ENCODE peak calls at places on chromosomes 16 and 17, in eight cellular contexts. X, R, P, Z, V, W, E and M are unnamed samples. For H3K9me3, the result is how much of the 10 kb centered on the place peaks cover.

GRCh38 chr17:9529033-9529748 is 46.4 kb downstream of the STX8 start:
- DNase-seq in X (peak), R (no peak), P (no peak), Z (no peak), V (no peak), W (no peak), E (peak), M (no peak)

GRCh38 chr16:85327731-85328664 is 215.7 kb upstream of the CIBAR2 start:
- DNase-seq in X (no peak), R (peak), P (no peak), Z (no peak), V (no peak), W (no peak), E (peak), M (no peak)

GRCh38 chr17:72182256-72182890 is 61.6 kb downstream of the SOX9 start:
- DNase-seq in X (no peak), R (no peak), P (peak), Z (peak), V (no peak), W (no peak), E (no peak), M (no peak)

GRCh38 chr16:2910441-2910840 is 1.3 kb upstream of the FLYWCH1 start:
- DNase-seq in X (peak), R (no peak), P (no peak), Z (no peak), V (no peak), W (no peak), E (no peak), M (no peak)

GRCh38 chr17:41308918-41309359 is at the start of gene KRTAP16-1:
- DNase-seq in X (no peak), R (no peak), P (no peak), Z (no peak), V (peak), W (no peak), E (no peak), M (no peak)

GRCh38 chr17:41324180-41325075 is 8.9 kb upstream of the KRTAP17-1 start:
- DNase-seq in X (no peak), R (no peak), P (no peak), Z (no peak), V (no peak), W (no peak), E (no peak), M (no peak)

GRCh38 chr17:17681187-17681743 is at the start of gene RAI1:
- DNase-seq in X (peak), R (peak), P (peak), Z (peak), V (no peak), W (peak), E (no peak), M (no peak)

GRCh38 chr16:11297492-11298142 is 16.5 kb upstream of the PRM1 start:
- DNase-seq in X (peak), R (peak), P (peak), Z (peak), V (peak), W (peak), E (no peak), M (no peak)

GRCh38 chr17:66437466-66438026 is 135.1 kb downstream of the PRKCA start:
- DNase-seq in X (peak), R (no peak), P (no peak), Z (no peak), V (no peak), W (no peak), E (no peak), M (no peak)

GRCh38 chr17:37170881-37171460 is 204.8 kb upstream of the C17orf78 start:
- DNase-seq in X (no peak), R (no peak), P (no peak), Z (no peak), V (no peak), W (no peak), E (no peak), M (no peak)

GRCh38 chr17:57561072-57561861 is 183.8 kb downstream of the CCDC182 start:
- DNase-seq in X (no peak), R (no peak), P (no peak), Z (no peak), V (no peak), W (no peak), E (no peak), M (no peak)
- H3K9me3 ChIP-seq in X (under half), R (under half), P (under half), Z (under half), V (under half), W (under half), E (under half), M (under half)

GRCh38 chr16:53803451-53803850 is 99.5 kb downstream of the FTO start:
- DNase-seq in X (no peak), R (no peak), P (no peak), Z (no peak), V (no peak), W (no peak), E (no peak), M (no peak)
- H3K27ac ChIP-seq in X (no peak), R (no peak), P (no peak), Z (no peak), V (no peak), W (no peak), E (no peak), M (no peak)

DNA sequence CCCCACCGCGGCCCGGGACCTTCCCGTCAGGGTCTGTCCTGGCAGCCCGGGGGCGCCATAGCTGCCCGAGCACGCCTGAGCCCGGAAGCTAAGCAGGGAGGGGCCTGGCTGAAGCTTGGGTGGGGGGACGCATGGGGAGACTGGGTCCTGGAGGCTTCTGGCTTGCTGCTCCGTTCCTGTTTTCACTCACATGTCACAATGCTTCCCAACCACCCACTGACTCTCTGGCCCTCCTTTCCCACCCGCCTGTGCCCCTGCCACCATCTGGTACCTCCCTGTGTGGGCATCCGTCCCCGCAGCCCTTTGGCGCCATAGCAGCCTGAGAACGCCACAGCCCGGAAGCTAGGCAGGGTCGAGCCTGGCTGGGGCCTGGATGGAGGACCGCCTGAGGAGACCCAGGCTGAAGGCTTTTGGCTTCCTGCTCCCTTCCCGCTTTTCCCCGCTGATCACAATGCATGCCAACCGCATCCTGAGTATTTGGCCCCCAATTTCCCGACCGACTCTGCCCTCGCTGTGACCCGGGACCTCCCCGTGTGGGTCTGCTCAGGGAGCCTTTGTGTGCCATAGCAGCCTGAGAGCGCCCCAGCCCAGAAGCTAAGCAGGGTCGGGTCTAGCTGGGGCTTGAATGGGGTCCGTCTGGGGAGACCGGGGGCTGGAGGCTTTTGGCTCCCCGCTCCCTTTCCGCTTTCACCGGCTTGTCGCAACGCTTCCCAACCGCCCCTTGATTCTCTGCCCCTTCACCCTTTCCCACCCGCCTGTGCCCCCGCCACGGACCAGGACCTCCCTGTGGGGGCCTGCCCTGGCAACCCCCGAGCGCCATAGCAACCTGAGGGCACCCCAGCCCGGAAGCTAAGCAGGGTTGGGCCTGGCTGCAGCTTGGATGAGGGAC is 2290.1 kb downstream of the TP53TG3F start:
- DNase-seq in X (no peak), R (no peak), P (no peak), Z (no peak), V (no peak), W (no peak), E (no peak), M (no peak)
- H3K9me3 ChIP-seq in X (under half), R (under half), P (half or more), Z (under half), V (under half), W (under half), E (under half), M (under half)

GRCh38 chr17:39777534-39778365 is 40.0 kb downstream of the GRB7 start:
- DNase-seq in X (no peak), R (no peak), P (no peak), Z (no peak), V (no peak), W (no peak), E (no peak), M (no peak)

GRCh38 chr17:39775075-39775474 is 37.3 kb downstream of the GRB7 start:
- DNase-seq in X (no peak), R (no peak), P (no peak), Z (no peak), V (no peak), W (no peak), E (no peak), M (no peak)

GRCh38 chr17:39774043-39774442 is 36.3 kb downstream of the GRB7 start:
- DNase-seq in X (no peak), R (no peak), P (no peak), Z (no peak), V (no peak), W (no peak), E (no peak), M (no peak)

GRCh38 chr17:39772987-39773664 is 35.4 kb downstream of the GRB7 start:
- DNase-seq in X (no peak), R (no peak), P (no peak), Z (no peak), V (no peak), W (no peak), E (no peak), M (no peak)

GRCh38 chr17:39776267-39776666 is 38.5 kb downstream of the GRB7 start:
- DNase-seq in X (no peak), R (no peak), P (no peak), Z (no peak), V (no peak), W (no peak), E (no peak), M (no peak)
- H3K27ac ChIP-seq in X (no peak), R (no peak), P (peak), Z (no peak), V (no peak), W (peak), E (no peak), M (no peak)

GRCh38 chr16:24378999-24379398 is 122.9 kb downstream of the CACNG3 start:
- DNase-seq in X (no peak), R (no peak), P (no peak), Z (no peak), V (no peak), W (no peak), E (no peak), M (no peak)

GRCh38 chr16:24381470-24382118 is 125.5 kb downstream of the CACNG3 start:
- DNase-seq in X (no peak), R (no peak), P (no peak), Z (no peak), V (no peak), W (no peak), E (no peak), M (no peak)

DNA sequence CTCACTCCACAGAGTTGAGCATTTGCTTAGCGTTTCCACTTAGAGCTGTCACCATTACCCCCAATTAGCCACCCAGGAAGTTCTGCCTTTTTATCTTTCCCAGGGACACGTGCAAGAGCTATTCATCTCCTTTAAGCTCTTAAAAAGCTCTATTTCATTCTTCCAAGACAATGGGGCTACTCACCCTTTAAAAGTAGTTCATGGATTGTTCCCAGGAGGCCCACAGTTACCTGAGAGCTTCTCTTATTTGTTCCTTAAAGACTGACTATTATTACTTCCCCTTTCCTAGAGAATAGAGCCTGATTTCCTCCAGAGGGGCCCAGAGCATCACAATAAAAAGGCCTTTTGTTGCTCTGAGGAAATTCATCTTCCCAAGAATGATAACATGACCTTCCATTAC is 126.8 kb downstream of the CACNG3 start:
- DNase-seq in X (no peak), R (no peak), P (no peak), Z (no peak), V (no peak), W (no peak), E (no peak), M (no peak)
- H3K9me3 ChIP-seq in X (under half), R (under half), P (under half), Z (under half), V (under half), W (under half), E (under half), M (under half)

DNA sequence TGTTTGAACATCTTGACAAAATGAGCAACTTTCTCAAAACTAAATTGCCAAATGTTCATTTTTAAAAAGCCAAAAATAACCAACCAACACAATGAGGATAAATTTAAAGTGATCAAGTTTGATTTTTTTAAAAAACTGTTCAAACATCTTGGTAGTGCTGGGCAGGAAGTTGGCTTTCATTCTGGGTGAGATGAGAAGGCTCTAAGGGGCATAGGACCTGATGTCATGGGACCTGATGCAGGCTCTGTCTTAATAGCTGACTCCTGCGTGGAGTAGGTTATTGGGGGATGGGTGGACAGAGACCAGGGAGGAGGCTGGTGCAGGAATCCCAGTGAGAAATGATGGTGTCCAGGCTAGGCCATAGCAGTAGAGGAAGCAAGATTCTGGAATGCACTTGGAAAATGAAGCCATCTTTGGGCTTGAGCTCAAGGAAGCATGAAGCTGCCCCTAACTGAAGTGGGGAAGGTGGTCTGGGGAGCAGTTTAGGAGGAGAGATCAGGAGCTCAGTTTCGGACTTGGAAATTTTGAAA is 20.3 kb downstream of the NLRC5 start:
- DNase-seq in X (no peak), R (no peak), P (no peak), Z (no peak), V (peak), W (no peak), E (no peak), M (no peak)
- H3K27ac ChIP-seq in X (no peak), R (no peak), P (no peak), Z (no peak), V (no peak), W (peak), E (no peak), M (no peak)

GRCh38 chr17:44217738-44218343 is 1.6 kb downstream of the UBTF start:
- DNase-seq in X (no peak), R (no peak), P (no peak), Z (peak), V (peak), W (no peak), E (no peak), M (no peak)
- H3K9me3 ChIP-seq in X (under half), R (under half), P (under half), Z (under half), V (under half), W (under half), E (under half), M (under half)

GRCh38 chr17:80894726-80895125 is 96.9 kb upstream of the CHMP6 start:
- DNase-seq in X (no peak), R (no peak), P (no peak), Z (no peak), V (no peak), W (no peak), E (no peak), M (no peak)
- H3K27ac ChIP-seq in X (no peak), R (no peak), P (no peak), Z (no peak), V (no peak), W (no peak), E (no peak), M (no peak)

DNA sequence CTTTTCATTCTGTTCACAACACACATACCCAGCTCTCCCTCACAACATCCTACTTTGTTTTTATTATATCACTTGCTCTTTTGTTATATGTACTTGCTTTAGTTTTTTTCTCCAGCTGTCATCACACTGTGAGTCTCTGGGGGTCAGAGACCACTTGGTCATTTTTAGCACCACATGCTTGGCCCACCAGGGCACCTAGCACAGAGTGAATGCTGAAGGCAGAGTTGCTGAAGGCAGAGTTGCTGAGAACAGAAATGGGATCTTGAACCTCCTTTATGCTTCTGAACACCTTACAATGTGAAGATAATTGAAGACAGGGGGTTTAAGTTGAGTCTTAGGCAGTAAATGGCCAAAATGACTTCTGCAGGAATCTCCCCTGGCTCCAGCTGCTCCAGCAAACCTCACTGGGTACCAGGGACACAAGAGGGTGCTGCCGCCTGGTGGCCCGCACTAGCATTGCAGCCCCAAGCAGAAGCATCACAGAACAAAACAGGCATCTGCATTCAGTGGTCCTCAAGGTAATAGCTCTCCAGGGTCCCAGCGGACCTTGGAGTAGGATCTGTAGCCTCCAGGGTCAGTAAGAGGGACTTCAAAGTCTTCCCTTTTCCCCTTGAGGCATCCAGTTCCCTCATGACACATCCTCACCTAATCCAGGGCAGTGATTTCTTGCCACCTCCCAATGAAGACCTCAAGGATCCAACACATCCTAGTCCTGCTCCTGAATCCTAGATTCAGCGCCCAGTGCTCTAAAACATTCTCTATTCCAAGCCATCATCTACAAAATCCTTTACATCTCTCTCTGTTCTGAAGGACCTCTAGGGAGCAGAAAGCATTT is 1972.6 kb downstream of the TP53TG3F start:
- DNase-seq in X (no peak), R (no peak), P (no peak), Z (no peak), V (no peak), W (no peak), E (no peak), M (no peak)
- H3K9me3 ChIP-seq in X (under half), R (under half), P (under half), Z (under half), V (under half), W (under half), E (under half), M (under half)

DNA sequence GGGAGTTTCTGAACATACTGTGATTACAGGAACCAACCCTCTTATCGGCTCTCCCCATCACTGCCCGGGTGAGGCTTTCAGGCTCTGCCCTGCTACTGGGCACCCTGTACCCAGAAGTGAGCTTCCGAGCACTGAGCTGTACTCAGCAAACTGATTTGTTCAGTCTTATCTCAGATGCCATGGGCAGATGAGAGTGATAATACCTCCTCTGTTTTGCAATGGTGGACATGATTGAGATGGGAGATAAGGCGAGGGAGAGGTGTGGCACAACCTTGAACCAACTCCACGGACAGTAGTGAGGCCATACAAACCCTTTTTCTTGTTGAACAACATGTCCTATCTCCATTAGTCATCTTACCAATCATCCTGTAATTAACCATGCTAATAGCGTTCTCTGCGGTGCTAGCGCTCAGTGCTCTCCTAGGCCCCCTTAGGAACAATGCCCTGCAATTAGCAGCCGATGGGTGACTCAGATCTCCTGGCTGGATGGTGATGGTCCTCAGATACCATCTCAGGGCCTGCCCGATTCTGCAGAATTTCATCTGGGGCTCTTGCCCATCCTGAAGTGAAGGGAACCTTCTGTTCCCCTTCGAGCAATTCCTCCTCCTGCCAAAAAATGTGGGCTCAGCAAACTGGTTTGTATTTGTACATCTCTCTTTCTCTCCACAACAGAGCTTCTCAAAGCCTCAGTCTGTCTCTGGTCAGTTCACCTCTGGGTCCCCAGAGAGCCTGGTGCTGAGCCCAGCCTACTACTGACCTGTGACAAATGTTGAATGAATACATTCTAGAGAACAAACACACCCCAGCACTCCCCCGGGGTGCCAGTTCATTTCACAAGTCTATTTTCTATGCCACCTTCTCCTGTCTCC is 139.3 kb upstream of the IRX3 start:
- DNase-seq in X (no peak), R (no peak), P (no peak), Z (no peak), V (no peak), W (no peak), E (no peak), M (no peak)
- H3K27ac ChIP-seq in X (no peak), R (no peak), P (peak), Z (no peak), V (peak), W (no peak), E (no peak), M (no peak)